ENCODE peak calls at places on chromosomes 7 and 10, in nine cellular contexts. K is cardiac muscle cell, C is SK-N-SH, I is tibial nerve, A is dorsolateral prefrontal cortex, Z is left ventricle myocardium inferior, S is A549, J is osteoblast, M is brain microvascular endothelial cell. F is an unnamed sample.
A peak's percentile ranks its signal among the peaks of the same experiment; 100 is the strongest.

GRCh38 chr10:11232222-11232961 is 214.7 kb downstream of the CELF2 start:
- DNase-seq in K (no peak), J (no peak), S (no peak), M (no peak), A (no peak), I (no peak), C (no peak), Z (no peak), F (no peak)

GRCh38 chr7:154676422-154677073 is 326.4 kb downstream of the PAXIP1 start:
- DNase-seq in I (no peak), S (no peak), Z (no peak), M (no peak), J (no peak), C (no peak), A (no peak), K (no peak), F (no peak)

GRCh38 chr10:88565072-88565471 is 18.0 kb downstream of the RNLS start:
- DNase-seq in C (peak; percentile 22), M (no peak), K (peak; percentile 32), Z (no peak), J (no peak), A (no peak), S (peak; percentile 15), I (no peak), F (no peak)

GRCh38 chr10:17439552-17439951 is 14.8 kb downstream of the ST8SIA6 start:
- DNase-seq in Z (no peak), K (no peak), C (no peak), S (no peak), I (no peak), J (no peak), M (no peak), A (no peak), F (no peak)

GRCh38 chr7:157132796-157133195 is 5.9 kb upstream of the UBE3C start:
- DNase-seq in S (no peak), A (no peak), J (no peak), I (no peak), K (no peak), C (no peak), M (no peak), Z (no peak), F (no peak)

GRCh38 chr7:143130541-143130940 is 1.3 kb upstream of the PIP start:
- DNase-seq in Z (no peak), M (no peak), C (no peak), I (no peak), S (no peak), K (no peak), J (no peak), A (no peak), F (no peak)

GRCh38 chr10:48605786-48606529 is 1.1 kb upstream of the ARHGAP22 start:
- DNase-seq in Z (no peak), J (no peak), M (no peak), K (no peak), A (no peak), C (no peak), S (no peak), I (no peak), F (no peak)

GRCh38 chr10:88271736-88272135 is 311.4 kb downstream of the RNLS start:
- DNase-seq in K (no peak), Z (no peak), J (no peak), S (no peak), M (no peak), C (no peak), A (no peak), I (no peak), F (no peak)

GRCh38 chr10:116271593-116272496 is 1.2 kb downstream of the GFRA1 start:
- DNase-seq in K (peak; percentile 39), S (peak; percentile 31), M (no peak), C (peak; percentile 75), I (no peak), A (peak; percentile 15), J (peak; percentile 93), Z (peak; percentile 32), F (peak; percentile 15)

GRCh38 chr10:123413353-123413752 is 252.8 kb upstream of the GPR26 start:
- DNase-seq in K (no peak), C (no peak), I (no peak), S (no peak), A (no peak), J (no peak), M (no peak), Z (no peak), F (no peak)
- TF ChIP-seq CTCF in K (no peak), C (no peak), I (no peak), S (no peak), A (no peak), J (no peak), M (no peak), Z (no peak), F (no peak)

GRCh38 chr10:114261116-114261515 is 22.1 kb downstream of the VWA2 start:
- DNase-seq in C (no peak), K (no peak), M (peak; percentile 61), S (no peak), I (no peak), J (peak; percentile 89), A (no peak), Z (no peak), F (no peak)
- H3K4me3 ChIP-seq in C (no peak overlapping the region), K (no peak overlapping the region), M (no peak overlapping the region), S (no peak overlapping the region), I (no peak overlapping the region), J (no peak overlapping the region), A (no peak overlapping the region), Z (no peak overlapping the region), F (no peak overlapping the region)

GRCh38 chr10:86960863-86961434 is 2.5 kb downstream of the SNCG start:
- DNase-seq in S (no peak), Z (no peak), K (no peak), I (no peak), A (no peak), J (peak; percentile 70), M (no peak), C (no peak), F (no peak)

GRCh38 chr10:86958831-86959736 is 685 bp downstream of the SNCG start:
- DNase-seq in K (no peak), Z (peak; percentile 62), M (peak; percentile 51), C (peak; percentile 38), J (peak; percentile 97), S (peak; percentile 63), I (no peak), A (no peak), F (peak; percentile 51)

GRCh38 chr10:86960003-86960862 is 1.8 kb downstream of the SNCG start:
- DNase-seq in K (peak; percentile 85), S (no peak), C (peak; percentile 76), Z (peak; percentile 39), M (peak; percentile 39), J (peak; percentile 96), I (no peak), A (no peak), F (peak; percentile 77)

GRCh38 chr10:86958109-86958830 is at the start of gene SNCG:
- DNase-seq in I (no peak), K (no peak), M (no peak), J (peak; percentile 88), A (no peak), Z (no peak), C (no peak), S (no peak), F (peak; percentile 66)

DNA sequence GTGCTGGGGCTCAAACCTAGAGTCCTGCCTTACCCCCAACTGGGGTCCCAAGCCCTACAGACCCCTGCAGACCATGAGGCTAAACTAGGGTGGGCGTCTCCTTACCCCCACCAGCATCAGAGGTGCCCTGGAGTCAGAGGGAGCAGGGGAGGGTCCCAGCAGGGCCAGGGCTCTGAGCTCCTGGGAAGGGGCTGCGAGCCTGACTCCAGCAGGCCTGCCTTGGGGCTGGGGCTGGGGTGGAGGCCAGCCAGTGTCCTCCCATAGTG is 1.3 kb downstream of the SNCG start:
- DNase-seq in Z (no peak), I (no peak), K (no peak), J (no peak), A (no peak), S (no peak), M (no peak), C (no peak), F (no peak)
- H3K27ac ChIP-seq in Z (peak overlapping the region; percentile 88), I (peak overlapping the region; percentile 94), K (no peak overlapping the region), J (no peak overlapping the region), A (peak overlapping the region; percentile 74), S (peak overlapping the region; percentile 68), M (no peak overlapping the region), C (no peak overlapping the region), F (no peak overlapping the region)

GRCh38 chr10:84846646-84847045 is 518.3 kb downstream of the CCSER2 start:
- DNase-seq in A (no peak), C (no peak), J (no peak), M (no peak), Z (no peak), S (no peak), I (no peak), K (no peak), F (no peak)

GRCh38 chr10:84842593-84842992 is 514.2 kb downstream of the CCSER2 start:
- DNase-seq in I (no peak), A (no peak), Z (no peak), M (no peak), J (no peak), C (no peak), S (no peak), K (no peak), F (no peak)

GRCh38 chr10:84848967-84849366 is 520.6 kb downstream of the CCSER2 start:
- DNase-seq in S (no peak), Z (no peak), K (no peak), M (no peak), I (no peak), J (no peak), A (no peak), C (no peak), F (no peak)

GRCh38 chr10:84850826-84851225 is 522.4 kb downstream of the CCSER2 start:
- DNase-seq in S (no peak), A (no peak), C (no peak), K (no peak), J (no peak), I (no peak), Z (no peak), M (no peak), F (no peak)

DNA sequence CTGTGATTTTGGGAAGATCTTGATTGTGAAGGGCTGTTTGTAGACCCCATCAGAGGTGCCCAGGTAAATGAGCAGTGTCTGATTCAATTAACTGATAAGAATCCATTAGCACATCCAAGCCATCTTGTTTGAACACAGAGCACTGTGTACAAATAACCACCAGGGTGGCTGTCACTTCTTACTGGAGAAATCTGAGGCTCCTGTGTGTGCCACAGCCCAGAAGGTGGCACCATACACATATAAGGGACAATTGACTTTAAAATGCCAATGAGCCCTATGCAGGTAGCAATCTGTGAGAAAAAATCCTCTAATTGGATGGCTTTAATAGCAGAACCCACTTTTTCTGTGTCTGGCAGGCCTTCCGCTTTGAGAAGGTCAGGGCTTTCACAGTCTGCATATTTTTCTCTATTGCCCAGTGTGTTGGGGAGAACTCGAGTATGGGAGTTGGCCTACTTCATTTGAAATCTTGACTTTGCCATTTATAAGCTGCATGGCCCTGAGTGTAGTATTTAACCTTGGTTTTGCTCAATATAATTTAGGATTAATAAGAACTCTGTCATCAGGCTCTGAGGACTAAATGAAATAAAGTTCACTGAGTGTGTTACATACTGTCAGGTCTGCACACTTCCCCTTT is 517.4 kb downstream of the CCSER2 start:
- DNase-seq in K (peak; percentile 61), M (no peak), C (peak; percentile 50), Z (no peak), A (peak; percentile 15), J (no peak), I (no peak), S (no peak), F (peak; percentile 71)
- TF ChIP-seq CTCF in K (no peak), M (peak; percentile 50), C (no peak), Z (peak; percentile 69), A (no peak), J (no peak), I (no peak), S (peak; percentile 15), F (peak; percentile 63)

F was measured in WERI-Rb-1.